ENCODE peak calls at places on chromosomes 11 and 22, in six cellular contexts. P, L, R, J, B and K are unnamed samples.

GRCh38 chr11:74311352-74311926 is at the start of gene P4HA3:
- DNase-seq in P (peak; percentile 73), L (peak; percentile 71), R (no peak), J (no peak), B (peak; percentile 72), K (peak; percentile 34)

GRCh38 chr22:27885977-27886842 is 32.8 kb downstream of the PITPNB start:
- DNase-seq in P (peak; percentile 50), L (peak; percentile 57), R (peak; percentile 38), J (no peak), B (peak; percentile 34), K (no peak)

GRCh38 chr11:21622995-21623394 is 569.9 kb upstream of the ANO5 start:
- DNase-seq in P (no peak), L (no peak), R (no peak), J (no peak), B (no peak), K (no peak)

GRCh38 chr22:39229688-39230260 is 15.0 kb downstream of the PDGFB start:
- DNase-seq in P (no peak), L (no peak), R (no peak), J (no peak), B (no peak), K (no peak)

GRCh38 chr11:45423036-45423435 is 136.9 kb upstream of the SYT13 start:
- DNase-seq in P (no peak), L (no peak), R (no peak), J (no peak), B (no peak), K (no peak)

GRCh38 chr22:24027389-24027980 is 16.4 kb downstream of the CABIN1 start:
- DNase-seq in P (no peak), L (no peak), R (no peak), J (no peak), B (no peak), K (no peak)

GRCh38 chr22:19974233-19974861 is 32.7 kb upstream of the TXNRD2 start:
- DNase-seq in P (no peak), L (peak; percentile 68), R (no peak), J (no peak), B (peak; percentile 48), K (no peak)

GRCh38 chr11:100739636-100740035 is 52.5 kb downstream of the ARHGAP42 start:
- DNase-seq in P (no peak), L (peak; percentile 94), R (peak; percentile 61), J (no peak), B (peak; percentile 35), K (no peak)

GRCh38 chr11:61891331-61892084 is at the start of gene FADS3:
- DNase-seq in P (peak; percentile 74), L (peak; percentile 89), R (no peak), J (peak; percentile 55), B (peak; percentile 84), K (peak; percentile 81)

GRCh38 chr22:33917744-33918406 is 2.4 kb downstream of the LARGE1 start:
- DNase-seq in P (no peak), L (no peak), R (no peak), J (no peak), B (no peak), K (no peak)

GRCh38 chr11:23540101-23540561 is 679.9 kb upstream of the CCDC179 start:
- DNase-seq in P (no peak), L (peak; percentile 49), R (no peak), J (no peak), B (no peak), K (no peak)

GRCh38 chr11:69209936-69210659 is 54.4 kb downstream of the SMIM38 start:
- DNase-seq in P (no peak), L (no peak), R (no peak), J (no peak), B (no peak), K (no peak)

GRCh38 chr11:65786786-65787636 is at the start of gene OVOL1:
- DNase-seq in P (peak; percentile 59), L (no peak), R (no peak), J (no peak), B (peak; percentile 80), K (peak; percentile 31)

GRCh38 chr22:48746789-48747425 is 1080.8 kb downstream of the BRD1 start:
- DNase-seq in P (peak; percentile 33), L (no peak), R (no peak), J (peak; percentile 5), B (peak; percentile 25), K (no peak)

DNA sequence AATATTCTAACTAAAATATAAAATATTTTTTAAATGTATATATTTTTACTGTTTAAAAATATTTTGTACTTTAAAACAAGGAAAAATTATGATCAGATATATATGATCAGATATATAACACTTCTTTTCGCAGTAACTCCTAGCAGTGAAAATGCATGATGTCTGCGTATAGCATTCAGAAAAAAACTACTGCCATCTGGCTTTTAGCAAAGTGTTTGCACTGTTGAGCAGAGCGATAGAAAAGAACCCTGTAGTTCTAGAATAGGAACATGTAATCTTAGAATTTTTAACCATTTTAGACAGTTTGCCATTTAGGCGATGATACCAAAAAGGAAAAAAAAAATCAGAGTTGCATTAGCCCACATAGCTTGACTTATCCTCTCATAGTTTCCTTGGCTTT is 370.4 kb upstream of the ANO3 start:
- DNase-seq in P (no peak), L (no peak), R (no peak), J (no peak), B (no peak), K (no peak)
- TF ChIP-seq CTCF in P (no peak), L (no peak), R (no peak), J (no peak), B (no peak), K (no peak)

DNA sequence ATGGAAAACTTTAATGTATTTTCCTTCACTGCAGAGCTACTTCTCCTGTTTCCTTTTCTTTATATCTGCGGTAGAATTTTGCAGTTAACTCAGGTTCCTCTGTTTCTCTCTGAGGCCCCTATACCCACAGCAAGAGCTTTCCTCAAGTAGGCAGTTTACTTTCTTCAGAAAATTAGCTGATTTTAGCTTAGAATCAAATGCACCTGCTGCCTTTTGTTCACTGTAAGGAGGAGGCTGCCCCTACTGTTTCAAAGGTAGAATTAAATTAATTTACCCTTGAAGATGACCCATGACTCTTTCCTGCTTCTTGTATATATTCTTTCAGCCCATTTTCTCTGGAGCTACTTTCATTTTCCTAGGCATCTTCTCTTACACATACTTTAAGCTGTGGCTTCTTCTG is 68.7 kb upstream of the GDPD4 start:
- DNase-seq in P (no peak), L (no peak), R (no peak), J (no peak), B (no peak), K (no peak)
- TF ChIP-seq CTCF in P (no peak), L (no peak), R (no peak), J (no peak), B (no peak), K (no peak)

DNA sequence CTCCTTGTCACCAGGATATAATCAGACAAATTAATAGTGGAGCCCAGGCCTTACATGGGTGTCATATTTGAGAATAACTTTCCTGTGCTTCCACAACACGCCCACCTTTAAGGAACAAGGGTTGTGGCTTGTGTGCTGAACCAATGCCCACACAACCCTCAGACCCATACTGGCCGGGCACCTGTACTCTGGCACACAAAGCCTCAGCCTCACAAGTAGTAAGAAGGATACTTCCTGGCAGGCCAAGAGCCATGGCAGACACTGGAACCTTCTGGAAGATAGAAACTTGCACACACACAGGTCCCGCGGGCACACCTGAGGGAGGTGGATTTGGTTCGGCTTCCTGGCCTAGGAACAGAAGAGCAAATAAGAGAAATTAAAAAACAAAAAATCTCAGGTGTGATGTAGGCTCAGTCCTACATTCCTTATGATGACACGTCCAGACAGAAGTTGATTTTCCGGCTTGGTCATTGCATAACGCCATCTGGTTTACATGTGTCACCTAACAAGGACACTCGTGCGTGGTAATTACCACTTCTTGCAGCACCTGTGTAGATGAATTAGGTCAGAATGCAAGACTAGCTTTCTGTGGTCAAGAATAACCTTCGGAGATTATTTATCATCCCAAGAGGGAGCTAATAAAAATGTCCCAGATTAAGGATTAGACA is 5.8 kb upstream of the BRD1 start:
- DNase-seq in P (no peak), L (no peak), R (no peak), J (no peak), B (peak; percentile 81), K (no peak)
- TF ChIP-seq CTCF in P (no peak), L (no peak), R (no peak), J (no peak), B (no peak), K (no peak)

DNA sequence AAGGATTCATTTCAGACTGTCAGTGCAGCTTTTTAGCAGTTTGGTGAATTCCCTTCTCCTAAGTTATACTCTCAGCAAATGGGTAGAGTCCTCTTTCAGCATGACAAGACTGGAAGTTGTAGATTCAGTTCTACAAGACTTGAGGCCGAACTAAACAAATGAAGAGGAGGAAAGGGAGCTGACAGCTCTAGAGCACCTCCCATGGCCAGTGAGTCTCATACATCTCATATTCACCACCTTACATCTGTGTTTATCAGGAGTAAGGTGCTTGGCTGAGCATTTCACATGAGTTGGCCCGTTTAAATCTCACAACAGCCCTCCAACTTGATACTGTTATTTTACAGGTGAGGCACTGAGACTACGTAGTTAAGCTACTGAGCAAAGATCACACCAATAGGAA is 30.4 kb downstream of the SEZ6L start:
- DNase-seq in P (no peak), L (no peak), R (no peak), J (no peak), B (no peak), K (no peak)
- TF ChIP-seq CTCF in P (no peak), L (no peak), R (no peak), J (no peak), B (no peak), K (no peak)

DNA sequence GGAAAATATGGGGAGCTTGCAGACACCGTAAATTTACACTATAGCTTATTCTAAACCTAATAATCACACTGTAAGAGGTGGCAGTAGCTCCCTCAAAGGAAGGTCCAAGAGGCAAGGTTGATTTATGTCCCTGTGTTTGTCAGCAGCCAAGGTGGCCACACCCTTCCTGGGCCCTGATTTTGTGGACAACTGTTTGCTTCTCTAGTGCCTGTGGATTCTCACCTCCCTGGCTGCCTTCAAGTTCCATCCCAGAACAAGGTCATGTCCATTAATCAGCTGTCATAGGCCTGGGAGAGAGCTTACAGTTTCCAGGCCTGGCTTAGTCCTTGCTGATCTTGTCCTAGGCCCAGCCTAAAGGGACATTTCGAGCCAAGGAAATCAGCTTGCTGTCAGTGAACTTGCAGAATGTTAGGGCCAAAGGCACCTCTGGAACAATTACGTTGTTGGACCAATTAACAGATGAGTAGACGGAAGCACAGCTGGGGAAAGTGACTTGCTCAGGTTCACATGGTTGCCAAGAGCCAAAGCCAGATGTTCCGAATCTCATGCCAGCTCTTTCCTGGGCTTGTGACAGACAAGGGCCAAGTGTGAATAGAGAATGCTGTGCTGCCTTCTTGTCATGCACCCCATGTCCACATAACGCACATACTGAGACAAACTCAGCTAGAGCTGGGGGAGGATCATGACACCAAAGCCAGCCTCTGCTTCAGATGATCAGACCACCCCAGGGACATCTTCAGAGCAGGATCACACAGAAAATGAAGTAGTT is 616.1 kb downstream of the INSC start:
- DNase-seq in P (no peak), L (no peak), R (no peak), J (no peak), B (no peak), K (no peak)
- TF ChIP-seq CTCF in P (no peak), L (no peak), R (no peak), J (no peak), B (no peak), K (no peak)

DNA sequence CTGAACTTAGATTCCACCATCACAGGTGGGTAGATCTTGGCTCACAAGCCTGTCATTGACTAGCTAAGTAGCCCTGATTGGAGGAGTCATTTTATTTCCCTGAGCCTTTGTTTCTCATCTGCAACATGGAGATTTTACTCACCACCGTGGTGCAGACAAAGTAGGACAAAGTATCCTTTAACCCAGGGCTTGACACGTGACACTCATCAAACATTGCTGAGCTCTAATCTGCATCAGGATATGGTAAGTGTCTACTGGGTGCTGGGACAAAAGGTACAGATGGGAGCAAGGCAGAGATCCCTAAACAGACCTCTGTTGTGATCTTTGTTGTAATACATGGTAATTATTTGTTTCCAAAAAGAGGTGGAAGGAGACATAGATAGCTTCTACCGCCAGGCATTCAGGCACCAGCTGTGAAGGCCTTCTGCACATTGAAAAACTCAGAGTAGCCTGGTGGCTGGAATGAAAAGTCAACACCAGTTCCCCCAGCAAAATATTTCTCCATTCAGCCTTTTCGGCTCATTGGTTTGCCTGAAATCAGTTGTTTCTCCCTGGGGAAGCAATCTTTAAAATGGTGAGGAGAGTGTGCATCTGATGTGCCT is 18.3 kb upstream of the MICAL2 start:
- DNase-seq in P (no peak), L (no peak), R (no peak), J (no peak), B (no peak), K (no peak)
- TF ChIP-seq CTCF in P (no peak), L (no peak), R (peak; percentile 5), J (no peak), B (no peak), K (no peak)